ENCODE peak calls at places on chromosomes 3 and 15, in ten cellular contexts. One of them, this sample, is unnamed.

GRCh38 chr3:45545476-45545875 is 49.1 kb upstream of the LIMD1 start:
- DNase-seq in activated effector memory CD4-positive, alpha-beta T cell treated with Interleukin-2 at 50 U/mL for 16 hours: no peak
- DNase-seq in endothelial cell: no peak
- DNase-seq in activated T-cell treated with anti-CD3 and anti-CD28 coated beads for 24 hours: no peak
- DNase-seq in tibial artery: peak; percentile 57
- DNase-seq in lower lobe of right lung: no peak
- DNase-seq in ovary: no peak
- DNase-seq in T1000: no peak
- DNase-seq in stimulated activated naive CD8-positive, alpha-beta T cell treated with anti-CD3 and anti-CD28 coated beads, Interleukin-15, amount 100 ng/mL, for 72 hours: no peak
- DNase-seq in HTR-8/SVneo: peak; percentile 23
- DNase-seq in this sample: peak; percentile 68

GRCh38 chr3:141699907-141700306 is 38.2 kb upstream of the RNF7 start:
- DNase-seq in tibial artery: no peak
- DNase-seq in endothelial cell: no peak
- DNase-seq in activated effector memory CD4-positive, alpha-beta T cell treated with Interleukin-2 at 50 U/mL for 16 hours: no peak
- DNase-seq in T1000: no peak
- DNase-seq in lower lobe of right lung: no peak
- DNase-seq in ovary: no peak
- DNase-seq in HTR-8/SVneo: no peak
- DNase-seq in stimulated activated naive CD8-positive, alpha-beta T cell treated with anti-CD3 and anti-CD28 coated beads, Interleukin-15, amount 100 ng/mL, for 72 hours: no peak
- DNase-seq in activated T-cell treated with anti-CD3 and anti-CD28 coated beads for 24 hours: no peak
- DNase-seq in this sample: no peak

GRCh38 chr3:49411550-49411967 is 217 bp downstream of the RHOA start:
- DNase-seq in tibial artery: peak; percentile 51
- DNase-seq in T1000: no peak
- DNase-seq in lower lobe of right lung: peak; percentile 84
- DNase-seq in activated effector memory CD4-positive, alpha-beta T cell treated with Interleukin-2 at 50 U/mL for 16 hours: peak; percentile 47
- DNase-seq in endothelial cell: peak; percentile 55
- DNase-seq in HTR-8/SVneo: no peak
- DNase-seq in activated T-cell treated with anti-CD3 and anti-CD28 coated beads for 24 hours: peak; percentile 31
- DNase-seq in ovary: peak; percentile 57
- DNase-seq in stimulated activated naive CD8-positive, alpha-beta T cell treated with anti-CD3 and anti-CD28 coated beads, Interleukin-15, amount 100 ng/mL, for 72 hours: peak; percentile 65
- DNase-seq in this sample: no peak

GRCh38 chr15:77620297-77620696 is 12.4 kb downstream of the LINGO1 start:
- DNase-seq in activated effector memory CD4-positive, alpha-beta T cell treated with Interleukin-2 at 50 U/mL for 16 hours: no peak
- DNase-seq in activated T-cell treated with anti-CD3 and anti-CD28 coated beads for 24 hours: no peak
- DNase-seq in tibial artery: no peak
- DNase-seq in HTR-8/SVneo: no peak
- DNase-seq in lower lobe of right lung: no peak
- DNase-seq in endothelial cell: no peak
- DNase-seq in T1000: no peak
- DNase-seq in stimulated activated naive CD8-positive, alpha-beta T cell treated with anti-CD3 and anti-CD28 coated beads, Interleukin-15, amount 100 ng/mL, for 72 hours: no peak
- DNase-seq in ovary: no peak
- DNase-seq in this sample: no peak

GRCh38 chr3:155805204-155805801 is 775 bp downstream of the C3orf33 start:
- DNase-seq in tibial artery: peak; percentile 33
- DNase-seq in stimulated activated naive CD8-positive, alpha-beta T cell treated with anti-CD3 and anti-CD28 coated beads, Interleukin-15, amount 100 ng/mL, for 72 hours: no peak
- DNase-seq in lower lobe of right lung: peak; percentile 49
- DNase-seq in T1000: no peak
- DNase-seq in activated T-cell treated with anti-CD3 and anti-CD28 coated beads for 24 hours: peak; percentile 41
- DNase-seq in activated effector memory CD4-positive, alpha-beta T cell treated with Interleukin-2 at 50 U/mL for 16 hours: no peak
- DNase-seq in endothelial cell: no peak
- DNase-seq in ovary: peak; percentile 28
- DNase-seq in HTR-8/SVneo: no peak
- DNase-seq in this sample: no peak

GRCh38 chr15:27854601-27855000 is 244.5 kb downstream of the OCA2 start:
- DNase-seq in activated effector memory CD4-positive, alpha-beta T cell treated with Interleukin-2 at 50 U/mL for 16 hours: no peak
- DNase-seq in HTR-8/SVneo: no peak
- DNase-seq in lower lobe of right lung: no peak
- DNase-seq in ovary: no peak
- DNase-seq in endothelial cell: no peak
- DNase-seq in stimulated activated naive CD8-positive, alpha-beta T cell treated with anti-CD3 and anti-CD28 coated beads, Interleukin-15, amount 100 ng/mL, for 72 hours: no peak
- DNase-seq in tibial artery: no peak
- DNase-seq in activated T-cell treated with anti-CD3 and anti-CD28 coated beads for 24 hours: no peak
- DNase-seq in T1000: no peak
- DNase-seq in this sample: no peak

GRCh38 chr15:93948728-93949127 is 282.6 kb upstream of the MCTP2 start:
- DNase-seq in ovary: no peak
- DNase-seq in T1000: no peak
- DNase-seq in activated effector memory CD4-positive, alpha-beta T cell treated with Interleukin-2 at 50 U/mL for 16 hours: no peak
- DNase-seq in tibial artery: no peak
- DNase-seq in HTR-8/SVneo: no peak
- DNase-seq in stimulated activated naive CD8-positive, alpha-beta T cell treated with anti-CD3 and anti-CD28 coated beads, Interleukin-15, amount 100 ng/mL, for 72 hours: no peak
- DNase-seq in endothelial cell: no peak
- DNase-seq in lower lobe of right lung: no peak
- DNase-seq in activated T-cell treated with anti-CD3 and anti-CD28 coated beads for 24 hours: no peak
- DNase-seq in this sample: no peak

GRCh38 chr3:32089476-32089875 is 16.9 kb upstream of the GPD1L start:
- DNase-seq in lower lobe of right lung: no peak
- DNase-seq in stimulated activated naive CD8-positive, alpha-beta T cell treated with anti-CD3 and anti-CD28 coated beads, Interleukin-15, amount 100 ng/mL, for 72 hours: no peak
- DNase-seq in ovary: no peak
- DNase-seq in activated T-cell treated with anti-CD3 and anti-CD28 coated beads for 24 hours: no peak
- DNase-seq in HTR-8/SVneo: no peak
- DNase-seq in tibial artery: no peak
- DNase-seq in endothelial cell: no peak
- DNase-seq in activated effector memory CD4-positive, alpha-beta T cell treated with Interleukin-2 at 50 U/mL for 16 hours: no peak
- DNase-seq in T1000: no peak
- DNase-seq in this sample: no peak

GRCh38 chr15:78540955-78541743 is 905 bp downstream of the PSMA4 start:
- DNase-seq in HTR-8/SVneo: no peak
- DNase-seq in endothelial cell: no peak
- DNase-seq in stimulated activated naive CD8-positive, alpha-beta T cell treated with anti-CD3 and anti-CD28 coated beads, Interleukin-15, amount 100 ng/mL, for 72 hours: peak; percentile 40
- DNase-seq in T1000: no peak
- DNase-seq in ovary: no peak
- DNase-seq in tibial artery: no peak
- DNase-seq in activated T-cell treated with anti-CD3 and anti-CD28 coated beads for 24 hours: peak; percentile 10
- DNase-seq in lower lobe of right lung: no peak
- DNase-seq in activated effector memory CD4-positive, alpha-beta T cell treated with Interleukin-2 at 50 U/mL for 16 hours: no peak
- DNase-seq in this sample: no peak

GRCh38 chr15:81511160-81511559 is 137.1 kb upstream of the TMC3 start:
- DNase-seq in stimulated activated naive CD8-positive, alpha-beta T cell treated with anti-CD3 and anti-CD28 coated beads, Interleukin-15, amount 100 ng/mL, for 72 hours: no peak
- DNase-seq in activated T-cell treated with anti-CD3 and anti-CD28 coated beads for 24 hours: no peak
- DNase-seq in T1000: no peak
- DNase-seq in endothelial cell: no peak
- DNase-seq in ovary: no peak
- DNase-seq in lower lobe of right lung: no peak
- DNase-seq in HTR-8/SVneo: no peak
- DNase-seq in activated effector memory CD4-positive, alpha-beta T cell treated with Interleukin-2 at 50 U/mL for 16 hours: no peak
- DNase-seq in tibial artery: no peak
- DNase-seq in this sample: no peak

GRCh38 chr3:22306454-22306853 is 555.4 kb upstream of the ZNF385D start:
- DNase-seq in activated T-cell treated with anti-CD3 and anti-CD28 coated beads for 24 hours: no peak
- DNase-seq in activated effector memory CD4-positive, alpha-beta T cell treated with Interleukin-2 at 50 U/mL for 16 hours: no peak
- DNase-seq in ovary: no peak
- DNase-seq in HTR-8/SVneo: no peak
- DNase-seq in T1000: no peak
- DNase-seq in tibial artery: no peak
- DNase-seq in endothelial cell: no peak
- DNase-seq in lower lobe of right lung: no peak
- DNase-seq in stimulated activated naive CD8-positive, alpha-beta T cell treated with anti-CD3 and anti-CD28 coated beads, Interleukin-15, amount 100 ng/mL, for 72 hours: no peak
- DNase-seq in this sample: no peak

GRCh38 chr15:68310178-68310810 is 32.7 kb downstream of the FEM1B start:
- DNase-seq in activated T-cell treated with anti-CD3 and anti-CD28 coated beads for 24 hours: no peak
- DNase-seq in activated effector memory CD4-positive, alpha-beta T cell treated with Interleukin-2 at 50 U/mL for 16 hours: no peak
- DNase-seq in tibial artery: peak; percentile 41
- DNase-seq in stimulated activated naive CD8-positive, alpha-beta T cell treated with anti-CD3 and anti-CD28 coated beads, Interleukin-15, amount 100 ng/mL, for 72 hours: no peak
- DNase-seq in lower lobe of right lung: no peak
- DNase-seq in HTR-8/SVneo: no peak
- DNase-seq in T1000: no peak
- DNase-seq in endothelial cell: no peak
- DNase-seq in ovary: peak; percentile 53
- DNase-seq in this sample: no peak

This sample was measured in stimulated activated effector memory CD8-positive, alpha-beta T cell treated with anti-CD3 and anti-CD28 coated beads, Interleukin-12 subunit alpha, Interleukin-12 subunit beta, amount 100 ng/mL, for 72 hours.